ENCODE peak calls at places on chromosomes 1 and 21, in nine cellular contexts. S, X, D, Y, C, R, K, U and H are unnamed samples.
A peak's percentile ranks its signal among the peaks of the same experiment; 100 is the strongest.

GRCh38 chr21:14550200-14550599 is 4.1 kb upstream of the SAMSN1 start:
- DNase-seq in X (no peak), D (no peak), S (no peak), C (no peak), R (no peak), U (no peak), K (no peak), Y (no peak), H (peak; percentile 15)

GRCh38 chr1:40845895-40846294 is 16.3 kb downstream of the CITED4 start:
- DNase-seq in R (no peak), D (no peak), X (no peak), K (no peak), U (no peak), Y (no peak), S (no peak), C (no peak), H (no peak)

GRCh38 chr1:93029317-93029716 is 49.8 kb upstream of the MTF2 start:
- DNase-seq in U (no peak), Y (no peak), K (no peak), D (no peak), S (no peak), R (no peak), X (no peak), C (no peak), H (no peak)

GRCh38 chr1:197356723-197357533 is 88.9 kb downstream of the CRB1 start:
- DNase-seq in C (peak; percentile 21), U (peak; percentile 32), X (peak; percentile 38), Y (no peak), D (peak; percentile 63), R (no peak), K (no peak), S (peak; percentile 64), H (peak; percentile 54)

GRCh38 chr1:213996320-213997022 is 8.7 kb downstream of the PROX1 start:
- DNase-seq in U (no peak), R (peak; percentile 61), D (no peak), K (no peak), C (no peak), X (no peak), S (no peak), Y (no peak), H (no peak)

GRCh38 chr1:212167098-212167497 is 118.1 kb upstream of the PPP2R5A start:
- DNase-seq in S (peak; percentile 93), Y (no peak), D (no peak), C (peak; percentile 13), R (peak; percentile 75), U (no peak), X (peak; percentile 66), K (no peak), H (no peak)

GRCh38 chr1:230737622-230738262 is 9.4 kb upstream of the CAPN9 start:
- DNase-seq in C (no peak), S (no peak), U (no peak), D (no peak), R (no peak), Y (no peak), X (no peak), K (no peak), H (no peak)

GRCh38 chr1:206867716-206868115 is 2.3 kb downstream of the IL20 start:
- DNase-seq in X (no peak), C (no peak), U (no peak), R (no peak), D (no peak), K (no peak), Y (no peak), S (no peak), H (no peak)

GRCh38 chr1:81606656-81607055 is 194.1 kb upstream of the ADGRL2 start:
- DNase-seq in Y (no peak), R (no peak), K (no peak), U (no peak), D (no peak), C (no peak), S (no peak), X (no peak), H (no peak)

GRCh38 chr21:45048968-45049367 is 25.4 kb upstream of the ADARB1 start:
- DNase-seq in X (no peak), D (no peak), U (no peak), K (no peak), S (peak; percentile 36), R (no peak), C (no peak), Y (no peak), H (no peak)

GRCh38 chr21:17782051-17782450 is 37.1 kb downstream of the C21orf91 start:
- DNase-seq in X (no peak), S (no peak), R (no peak), Y (no peak), K (no peak), U (no peak), C (no peak), D (no peak), H (no peak)

GRCh38 chr1:109239580-109240068 is 9.7 kb upstream of the CELSR2 start:
- DNase-seq in Y (no peak), U (peak; percentile 66), S (peak; percentile 34), R (no peak), K (no peak), X (peak; percentile 34), D (peak; percentile 55), C (no peak), H (peak; percentile 32)

GRCh38 chr1:53085405-53085804 is 23.4 kb downstream of the PODN start:
- DNase-seq in R (no peak), U (no peak), D (peak; percentile 52), S (no peak), C (no peak), Y (no peak), X (no peak), K (no peak), H (no peak)

GRCh38 chr1:87329756-87330200 is 1.1 kb downstream of the LMO4 start:
- DNase-seq in D (no peak), Y (no peak), K (no peak), U (no peak), S (peak; percentile 41), C (no peak), R (no peak), X (no peak), H (no peak)

GRCh38 chr1:15029786-15030185 is 123.8 kb upstream of the TMEM51 start:
- DNase-seq in S (no peak), K (no peak), X (no peak), D (no peak), Y (no peak), U (no peak), R (no peak), C (no peak), H (no peak)
- TF ChIP-seq CTCF in S (no peak), K (no peak), X (no peak), D (no peak), Y (no peak), U (no peak), R (no peak), C (no peak), H (no peak)

GRCh38 chr1:25210728-25211127 is 21.6 kb downstream of the SYF2 start:
- DNase-seq in C (no peak), D (no peak), K (peak; percentile 8), S (no peak), R (no peak), X (no peak), U (no peak), Y (no peak), H (no peak)

GRCh38 chr1:25204797-25205441 is 27.4 kb downstream of the SYF2 start:
- DNase-seq in D (peak; percentile 72), C (peak; percentile 57), K (no peak), Y (no peak), X (peak; percentile 67), S (peak; percentile 50), U (peak; percentile 66), R (no peak), H (no peak)

GRCh38 chr1:25206201-25206600 is 26.1 kb downstream of the SYF2 start:
- DNase-seq in Y (no peak), S (no peak), D (no peak), C (no peak), X (no peak), R (no peak), U (no peak), K (no peak), H (no peak)

GRCh38 chr1:25208127-25208526 is 24.2 kb downstream of the SYF2 start:
- DNase-seq in U (no peak), S (no peak), Y (no peak), D (no peak), R (no peak), X (no peak), K (no peak), C (no peak), H (no peak)

GRCh38 chr1:25208561-25209222 is 23.6 kb downstream of the SYF2 start:
- DNase-seq in U (no peak), Y (no peak), S (no peak), K (no peak), D (no peak), X (no peak), R (no peak), C (no peak), H (no peak)
- TF ChIP-seq CTCF in U (peak; percentile 13), Y (no peak), S (no peak), K (no peak), D (no peak), X (no peak), R (no peak), C (no peak), H (no peak)

DNA sequence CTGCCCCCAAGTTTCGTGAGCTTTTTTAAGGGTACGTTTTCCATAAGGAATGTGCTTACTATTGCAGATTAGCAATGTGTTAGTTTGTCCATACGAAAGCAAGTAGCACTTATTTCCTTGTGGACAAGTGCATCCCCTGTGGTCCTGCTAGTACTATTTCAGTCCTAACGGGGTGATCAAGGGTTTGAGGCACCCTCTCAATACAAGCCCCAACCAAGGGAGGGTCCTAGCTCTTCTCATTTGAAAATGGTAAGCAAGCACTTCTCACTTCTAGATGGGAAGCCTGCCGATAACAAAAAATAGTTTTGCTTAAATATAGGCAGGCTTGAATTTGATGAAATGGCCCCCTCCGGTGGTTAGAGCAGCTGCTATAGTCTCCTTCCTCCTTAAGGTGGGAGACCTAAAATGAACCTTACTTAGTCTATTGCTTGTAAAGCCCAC is 64.0 kb upstream of the HMCN1 start:
- DNase-seq in D (no peak), X (peak; percentile 62), Y (peak; percentile 45), S (peak; percentile 54), U (no peak), R (no peak), C (no peak), K (peak; percentile 48), H (peak; percentile 56)
- TF ChIP-seq CTCF in D (peak; percentile 71), X (peak; percentile 83), Y (peak; percentile 61), S (peak; percentile 53), U (peak; percentile 56), R (no peak), C (peak; percentile 80), K (no peak), H (peak; percentile 39)

GRCh38 chr1:223756806-223757700 is 44.7 kb downstream of the CAPN2 start:
- DNase-seq in U (no peak), K (no peak), D (no peak), X (no peak), Y (no peak), C (no peak), R (no peak), S (no peak), H (no peak)

GRCh38 chr1:223761416-223761815 is 49.1 kb downstream of the CAPN2 start:
- DNase-seq in S (peak; percentile 38), C (no peak), X (no peak), R (no peak), Y (no peak), D (no peak), K (no peak), U (no peak), H (no peak)

GRCh38 chr1:223758734-223759133 is 46.4 kb downstream of the CAPN2 start:
- DNase-seq in Y (no peak), U (no peak), C (no peak), R (no peak), D (no peak), S (no peak), K (no peak), X (no peak), H (no peak)

GRCh38 chr1:223760833-223761232 is 48.5 kb downstream of the CAPN2 start:
- DNase-seq in C (no peak), Y (no peak), U (no peak), K (no peak), S (no peak), D (no peak), X (no peak), R (no peak), H (no peak)

GRCh38 chr1:223759273-223759672 is 46.9 kb downstream of the CAPN2 start:
- DNase-seq in U (no peak), C (no peak), X (no peak), D (no peak), R (no peak), S (no peak), K (no peak), Y (no peak), H (no peak)
- TF ChIP-seq CTCF in U (peak; percentile 34), C (no peak), X (peak; percentile 39), D (no peak), R (no peak), S (no peak), K (no peak), Y (no peak), H (no peak)